ENCODE peak calls at places on chromosomes 2 and 18, in six cellular contexts. W, H, G, P, C and D are unnamed samples.

GRCh38 chr2:153106802-153107477 is 371.6 kb downstream of the RPRM start:
- DNase-seq in W (no peak), H (no peak), G (no peak), P (no peak), C (no peak), D (no peak)

GRCh38 chr2:28546242-28546641 is 50.4 kb downstream of the PLB1 start:
- DNase-seq in W (no peak), H (no peak), G (no peak), P (no peak), C (no peak), D (no peak)

GRCh38 chr18:23528580-23529472 is 25.5 kb downstream of the RMC1 start:
- DNase-seq in W (no peak), H (no peak), G (no peak), P (no peak), C (peak; percentile 83), D (no peak)

GRCh38 chr2:5537180-5537579 is 155.0 kb upstream of the SOX11 start:
- DNase-seq in W (no peak), H (no peak), G (no peak), P (no peak), C (no peak), D (no peak)

GRCh38 chr2:197514754-197515153 is 1.1 kb upstream of the MOB4 start:
- DNase-seq in W (no peak), H (no peak), G (peak; percentile 22), P (no peak), C (no peak), D (no peak)

GRCh38 chr2:168894720-168895119 is 4.5 kb upstream of the SPC25 start:
- DNase-seq in W (no peak), H (peak; percentile 21), G (no peak), P (no peak), C (no peak), D (no peak)

GRCh38 chr2:197097578-197098366 is 171.3 kb upstream of the PGAP1 start:
- DNase-seq in W (no peak), H (no peak), G (no peak), P (no peak), C (no peak), D (peak; percentile 37)

GRCh38 chr2:45984366-45984765 is 312.8 kb upstream of the EPAS1 start:
- DNase-seq in W (no peak), H (no peak), G (no peak), P (no peak), C (no peak), D (no peak)

GRCh38 chr2:235026137-235026536 is 74.3 kb downstream of the SH3BP4 start:
- DNase-seq in W (no peak), H (peak; percentile 68), G (no peak), P (no peak), C (peak; percentile 76), D (peak; percentile 68)

GRCh38 chr2:54041135-54041534 is 70.3 kb upstream of the PSME4 start:
- DNase-seq in W (no peak), H (no peak), G (no peak), P (no peak), C (no peak), D (no peak)

GRCh38 chr2:222318026-222318711 is 19.4 kb upstream of the PAX3 start:
- DNase-seq in W (peak; percentile 84), H (peak; percentile 4), G (no peak), P (peak; percentile 73), C (peak; percentile 78), D (peak; percentile 40)

GRCh38 chr2:230868151-230868946 is 3.6 kb downstream of the ITM2C start:
- DNase-seq in W (no peak), H (no peak), G (no peak), P (peak; percentile 75), C (no peak), D (no peak)

GRCh38 chr2:55810621-55811020 is 113.0 kb downstream of the EFEMP1 start:
- DNase-seq in W (no peak), H (peak; percentile 14), G (no peak), P (no peak), C (no peak), D (no peak)

GRCh38 chr2:152743004-152743403 is 24.6 kb downstream of the ARL6IP6 start:
- DNase-seq in W (no peak), H (peak; percentile 11), G (no peak), P (no peak), C (peak; percentile 11), D (no peak)

GRCh38 chr2:44016282-44016681 is 20.5 kb upstream of the LRPPRC start:
- DNase-seq in W (no peak), H (no peak), G (peak; percentile 30), P (no peak), C (peak; percentile 42), D (peak; percentile 5)